ENCODE peak calls at places on chromosomes 3 and 15, in four cellular contexts. M is GM12878, P is K562, F is HepG2. V is an unnamed sample.

GRCh38 chr3:134312873-134313838 is 61.1 kb downstream of the AMOTL2 start:
- DNase-seq in M (no peak), P (peak), F (peak), V (peak)

GRCh38 chr3:112038863-112039262 is 4.3 kb downstream of the TMPRSS7 start:
- DNase-seq in M (peak), P (no peak), F (no peak), V (no peak)

GRCh38 chr3:183527421-183527979 is 28.0 kb downstream of the KLHL6 start:
- DNase-seq in M (peak), P (no peak), F (no peak), V (no peak)

GRCh38 chr15:61794881-61795280 is 265.4 kb downstream of the VPS13C start:
- DNase-seq in M (no peak), P (no peak), F (no peak), V (no peak)

GRCh38 chr3:118907909-118908308 is 126.7 kb downstream of the IGSF11 start:
- DNase-seq in M (no peak), P (no peak), F (no peak), V (no peak)

GRCh38 chr15:71651750-71652186 is 158.6 kb upstream of the NR2E3 start:
- DNase-seq in M (peak), P (peak), F (peak), V (no peak)

GRCh38 chr3:172256101-172256687 is 192.1 kb downstream of the GHSR start:
- DNase-seq in M (no peak), P (no peak), F (peak), V (no peak)

GRCh38 chr3:46488735-46489361 is 8.9 kb upstream of the RTP3 start:
- DNase-seq in M (peak), P (peak), F (peak), V (peak)

DNA sequence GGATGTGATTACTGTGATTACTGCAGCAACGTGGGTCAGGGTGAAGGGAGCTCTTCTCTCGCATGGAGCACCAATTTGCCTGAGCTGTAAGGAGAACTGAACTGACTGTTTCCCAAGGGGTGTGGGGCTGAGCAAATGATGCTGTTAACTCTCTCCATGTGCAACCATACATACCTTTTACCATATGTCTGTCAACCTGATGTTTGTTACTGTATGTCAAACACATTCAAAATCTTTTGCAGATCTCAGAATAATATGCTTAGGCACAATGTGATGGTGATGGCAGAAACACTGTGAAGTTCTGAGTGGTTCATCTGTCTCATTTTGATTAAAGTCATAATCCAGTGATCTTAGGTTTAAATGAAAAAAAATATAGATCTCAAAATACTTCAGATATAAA is 680.7 kb downstream of the SQOR start:
- DNase-seq in M (no peak), P (no peak), F (no peak), V (no peak)
- TF ChIP-seq CREB1 in M (no peak), P (no peak), F (no peak), V (no peak)

GRCh38 chr3:20561166-20561565 is 375.2 kb upstream of the SGO1 start:
- DNase-seq in M (no peak), P (no peak), F (no peak), V (no peak)
- TF ChIP-seq CHD2 in M (no peak), P (no peak), F (no peak), V (no peak)

DNA sequence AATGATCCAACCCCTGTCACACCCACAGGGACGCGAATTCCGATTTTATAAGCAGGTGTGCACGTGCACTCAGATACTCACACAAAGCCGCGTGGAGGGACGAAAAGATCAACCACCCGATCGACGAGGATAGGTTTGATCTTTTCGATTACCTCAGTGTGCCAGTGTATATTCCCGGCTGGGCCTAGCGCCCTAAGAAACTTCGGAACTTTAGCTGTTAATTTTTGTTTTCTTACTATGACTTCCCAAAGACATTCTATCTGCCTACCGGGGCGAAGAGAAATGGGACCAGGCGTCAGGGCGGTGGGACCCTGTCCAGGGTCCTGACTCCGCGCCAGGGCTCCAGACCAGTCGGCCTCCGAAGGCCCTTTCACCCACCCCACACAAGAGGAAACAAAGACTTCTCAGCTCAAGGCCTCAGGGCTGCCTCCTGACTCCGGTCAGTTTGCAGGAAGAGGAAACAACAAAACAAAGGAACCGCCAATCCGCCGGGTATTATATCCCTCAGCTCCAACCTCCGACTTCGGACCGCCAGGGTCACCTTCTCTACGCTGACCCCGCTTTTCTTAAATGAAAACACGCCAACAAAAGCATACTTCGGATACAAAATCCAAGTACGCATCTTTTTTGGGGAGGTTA is 6.8 kb downstream of the ONECUT1 start:
- DNase-seq in M (no peak), P (no peak), F (no peak), V (peak)
- TF ChIP-seq EZH2 in M (no peak), P (no peak), F (no peak), V (no peak)

GRCh38 chr3:113769551-113769950 is 22.7 kb downstream of the ATP6V1A start:
- DNase-seq in M (no peak), P (no peak), F (peak), V (no peak)

GRCh38 chr3:113776564-113776963 is 29.7 kb downstream of the ATP6V1A start:
- DNase-seq in M (no peak), P (no peak), F (no peak), V (no peak)

GRCh38 chr3:113771993-113772392 is 25.2 kb downstream of the ATP6V1A start:
- DNase-seq in M (no peak), P (no peak), F (peak), V (no peak)

DNA sequence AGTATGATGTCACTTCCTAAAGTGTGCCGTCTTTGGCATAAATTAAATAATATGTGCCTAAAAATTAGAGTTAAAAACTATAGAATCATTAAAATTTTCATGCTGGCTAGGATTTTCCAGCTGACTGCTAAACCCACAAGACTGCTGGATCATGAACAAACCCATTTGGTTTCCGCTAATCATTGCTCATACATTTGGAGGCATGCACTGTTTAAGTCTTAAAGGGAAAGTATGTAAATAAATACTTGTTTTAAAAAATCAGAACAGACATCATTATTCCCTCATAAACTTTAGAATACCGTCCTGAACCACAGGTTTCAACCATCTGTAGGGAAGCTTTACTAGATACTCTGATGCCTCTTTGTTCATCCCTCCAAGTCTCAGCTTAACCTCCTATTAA is 26.5 kb downstream of the ATP6V1A start:
- DNase-seq in M (no peak), P (no peak), F (no peak), V (no peak)
- TF ChIP-seq CREB1 in M (no peak), P (no peak), F (no peak), V (no peak)

GRCh38 chr15:42058791-42059190 is 35.6 kb downstream of the PLA2G4D start:
- DNase-seq in M (no peak), P (no peak), F (no peak), V (no peak)
- TF ChIP-seq CHD2 in M (no peak), P (no peak), F (no peak), V (no peak)

DNA sequence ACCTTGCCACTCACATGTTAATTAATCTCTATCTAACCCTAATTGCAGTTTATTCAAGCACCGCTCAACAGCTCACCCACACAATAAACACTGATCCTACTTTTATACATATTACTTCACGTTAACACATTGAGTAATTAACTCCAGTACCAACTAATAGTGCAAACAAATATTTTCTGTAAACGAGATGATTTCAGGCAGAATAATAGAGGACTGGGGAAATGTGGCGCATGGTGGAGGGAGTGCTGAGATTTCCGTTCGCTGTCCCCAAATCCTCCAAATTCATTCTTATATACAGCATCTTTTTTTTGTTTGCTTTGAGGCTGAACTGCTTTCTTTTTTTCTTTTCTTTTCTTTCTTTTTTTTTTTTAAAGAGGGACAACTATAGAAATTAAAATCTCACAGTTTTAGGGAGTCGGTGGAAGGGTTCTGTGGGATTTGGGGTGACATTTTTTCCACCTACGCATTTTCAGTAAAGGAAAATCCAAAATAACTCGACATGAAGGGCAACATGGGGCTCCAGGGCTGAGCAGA is 2.9 kb upstream of the FEZF2 start:
- DNase-seq in M (no peak), P (no peak), F (no peak), V (no peak)
- TF ChIP-seq EZH2 in M (no peak), P (no peak), F (no peak), V (no peak)